ENCODE peak calls at places on chromosomes 1 and 21, in four cellular contexts. M is esophagus muscularis mucosa, F is kidney tubule cell, X is cardiac muscle cell. N is an unnamed sample.

GRCh38 chr1:16012590-16013219 is 5.1 kb downstream of the HSPB7 start:
- DNase-seq in M (no peak), F (peak), X (peak), N (no peak)

GRCh38 chr1:243850013-243850367 is at the start of gene AKT3:
- DNase-seq in M (no peak), F (no peak), X (peak), N (no peak)

GRCh38 chr21:26850116-26850643 is 5.0 kb upstream of the ADAMTS1 start:
- DNase-seq in M (no peak), F (peak), X (no peak), N (no peak)

GRCh38 chr1:39648496-39648895 is 9.1 kb upstream of the HEYL start:
- DNase-seq in M (no peak), F (no peak), X (no peak), N (no peak)

GRCh38 chr1:60280256-60280655 is 206.7 kb upstream of the C1orf87 start:
- DNase-seq in M (no peak), F (no peak), X (no peak), N (no peak)

GRCh38 chr1:220151454-220151853 is 57.5 kb downstream of the IARS2 start:
- DNase-seq in M (no peak), F (no peak), X (no peak), N (no peak)

GRCh38 chr1:67700220-67700619 is 15.2 kb downstream of the GADD45A start:
- DNase-seq in M (no peak), F (no peak), X (no peak), N (no peak)

GRCh38 chr1:55212349-55213028 is 2.7 kb downstream of the USP24 start:
- DNase-seq in M (no peak), F (no peak), X (no peak), N (no peak)

GRCh38 chr1:11780380-11781147 is 18.6 kb downstream of the C1orf167 start:
- DNase-seq in M (no peak), F (no peak), X (no peak), N (no peak)

GRCh38 chr1:10947691-10948462 is 64.6 kb upstream of the TARDBP start:
- DNase-seq in M (no peak), F (no peak), X (no peak), N (no peak)

GRCh38 chr1:98277111-98277510 is 356.3 kb upstream of the DPYD start:
- DNase-seq in M (no peak), F (peak), X (no peak), N (peak)

GRCh38 chr1:41420877-41421276 is 59.6 kb downstream of the FOXO6 start:
- DNase-seq in M (no peak), F (no peak), X (no peak), N (no peak)

GRCh38 chr1:206021796-206022365 is 1.8 kb downstream of the CTSE start:
- DNase-seq in M (no peak), F (peak), X (no peak), N (no peak)

GRCh38 chr1:88990426-88990825 is 2.0 kb downstream of the KYAT3 start:
- DNase-seq in M (no peak), F (no peak), X (no peak), N (no peak)

GRCh38 chr1:6185635-6186382 is 5.7 kb upstream of the CHD5 start:
- DNase-seq in M (no peak), F (no peak), X (peak), N (no peak)

GRCh38 chr1:111214086-111214801 is 13.3 kb upstream of the CHI3L2 start:
- DNase-seq in M (no peak), F (no peak), X (no peak), N (no peak)

GRCh38 chr1:89688607-89689006 is 55.7 kb downstream of the LRRC8C start:
- DNase-seq in M (no peak), F (peak), X (no peak), N (no peak)

GRCh38 chr1:156052862-156053769 is 482 bp downstream of the UBQLN4 start:
- DNase-seq in M (no peak), F (peak), X (peak), N (no peak)

GRCh38 chr1:78760858-78761257 is 111.2 kb downstream of the IFI44 start:
- DNase-seq in M (no peak), F (no peak), X (no peak), N (no peak)